ENCODE peak calls at places on chromosomes 2 and 18, in ten cellular contexts. A is right lobe of liver, X is WERI-Rb-1, U is fibroblast of lung, O is ovary, I is stomach, D is AG09309, G is left lung, Z is fibroblast of the aortic adventitia, Y is lower leg skin. W is an unnamed sample.

GRCh38 chr2:74576830-74577229 is 22.3 kb downstream of the DOK1 start:
- DNase-seq in I (no peak), D (peak), G (peak), U (peak), Y (peak), X (no peak), Z (peak), O (no peak), A (no peak), W (no peak)

GRCh38 chr18:77178559-77178958 is 46.0 kb upstream of the MBP start:
- DNase-seq in Y (peak), A (no peak), I (no peak), X (no peak), D (no peak), U (peak), O (no peak), Z (peak), G (peak), W (no peak)

GRCh38 chr2:98726172-98726725 is 4.7 kb downstream of the MGAT4A start:
- DNase-seq in I (no peak), Y (no peak), G (no peak), A (no peak), O (no peak), U (no peak), Z (no peak), D (no peak), X (no peak), W (no peak)

GRCh38 chr2:223465793-223466192 is 136.4 kb downstream of the SCG2 start:
- DNase-seq in U (peak), D (peak), G (peak), A (peak), Y (peak), X (no peak), Z (peak), O (peak), I (peak), W (peak)

GRCh38 chr2:222711315-222711940 is 40.0 kb downstream of the MOGAT1 start:
- DNase-seq in Z (no peak), G (no peak), O (no peak), D (no peak), Y (no peak), A (no peak), X (no peak), U (no peak), I (no peak), W (no peak)

GRCh38 chr2:46696966-46697829 is 217.8 kb downstream of the TMEM247 start:
- DNase-seq in G (no peak), Z (no peak), U (no peak), Y (no peak), D (no peak), I (no peak), X (no peak), A (no peak), O (no peak), W (no peak)

GRCh38 chr18:54958711-54959625 is at the start of gene CCDC68:
- DNase-seq in D (no peak), X (no peak), G (peak), U (peak), Y (no peak), Z (no peak), I (peak), A (peak), O (peak), W (peak)

GRCh38 chr18:13218376-13219011 is at the start of gene LDLRAD4:
- DNase-seq in X (peak), A (peak), Z (no peak), G (no peak), O (peak), U (peak), I (peak), Y (peak), D (no peak), W (peak)

GRCh38 chr2:3637692-3638455 is 20.1 kb upstream of the ALLC start:
- DNase-seq in A (no peak), G (peak), X (no peak), I (peak), D (no peak), Y (no peak), U (no peak), O (no peak), Z (no peak), W (peak)

GRCh38 chr2:118913805-118914645 is 28.0 kb upstream of the MARCO start:
- DNase-seq in U (peak), Y (no peak), D (peak), G (no peak), Z (peak), I (no peak), A (no peak), O (no peak), X (no peak), W (no peak)

GRCh38 chr2:72998724-72999123 is 72.8 kb downstream of the SFXN5 start:
- DNase-seq in Y (no peak), O (no peak), A (no peak), G (no peak), D (no peak), U (no peak), Z (no peak), I (no peak), X (peak), W (no peak)

GRCh38 chr2:151333083-151333482 is 24.3 kb upstream of the TNFAIP6 start:
- DNase-seq in D (no peak), Z (no peak), I (no peak), U (no peak), X (no peak), G (no peak), A (no peak), O (no peak), Y (no peak), W (no peak)

GRCh38 chr2:151338115-151338514 is 19.3 kb upstream of the TNFAIP6 start:
- DNase-seq in X (no peak), D (no peak), U (peak), Y (no peak), A (no peak), Z (no peak), I (no peak), O (no peak), G (no peak), W (no peak)

GRCh38 chr2:151339168-151339567 is 18.2 kb upstream of the TNFAIP6 start:
- DNase-seq in U (no peak), Y (no peak), Z (no peak), X (no peak), A (no peak), I (no peak), D (no peak), O (no peak), G (no peak), W (no peak)

GRCh38 chr2:151334082-151334815 is 23.1 kb upstream of the TNFAIP6 start:
- DNase-seq in Y (peak), D (peak), I (no peak), Z (peak), G (no peak), U (peak), A (no peak), X (no peak), O (no peak), W (no peak)

DNA sequence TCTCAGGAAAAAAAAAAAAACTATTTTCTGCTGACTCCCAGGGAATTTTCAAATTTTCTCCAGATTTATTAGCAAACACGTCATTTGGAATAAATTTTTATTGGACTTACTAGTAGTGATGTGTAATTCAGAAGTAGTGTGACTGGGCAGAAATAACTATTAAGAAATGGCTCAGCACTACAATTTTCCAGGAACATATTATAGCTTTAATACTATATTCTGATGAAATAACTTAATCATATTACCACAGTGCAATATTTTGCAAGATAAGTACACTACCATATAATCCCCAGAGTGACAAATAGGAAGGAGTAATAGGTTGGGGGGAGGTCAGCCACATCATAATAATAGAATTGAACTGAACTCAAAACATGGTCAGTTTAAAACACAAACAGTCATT is 19.7 kb upstream of the TNFAIP6 start:
- DNase-seq in G (no peak), Y (no peak), I (no peak), D (peak), U (no peak), Z (peak), X (no peak), O (no peak), A (no peak), W (no peak)
- H3K4me3 ChIP-seq in G (no peak), Y (no peak), I (no peak), D (no peak), U (no peak), Z (no peak), X (no peak), O (no peak), A (no peak), W (no peak)

DNA sequence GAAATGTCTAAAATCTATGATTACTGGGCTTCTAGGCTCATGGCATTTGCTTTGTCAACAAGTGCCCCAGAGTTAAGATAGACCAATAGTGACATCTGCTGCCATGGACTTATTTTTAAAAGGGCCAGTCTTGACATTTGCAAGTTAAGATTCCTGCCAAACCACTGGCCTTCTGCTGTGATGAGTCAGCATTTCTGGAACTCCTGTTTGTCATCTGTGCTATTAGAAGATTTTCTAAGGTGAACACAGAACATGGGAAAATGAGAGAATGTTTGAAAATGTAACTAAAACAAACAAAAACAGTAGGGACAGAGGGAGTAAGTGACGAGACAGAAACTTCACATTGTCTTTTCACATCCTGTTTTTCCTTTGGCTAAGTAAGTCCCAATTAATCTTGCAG is 93.7 kb upstream of the WDR75 start:
- DNase-seq in O (no peak), U (peak), I (no peak), Z (peak), Y (peak), X (peak), A (no peak), D (peak), G (no peak), W (no peak)
- TF ChIP-seq CTCF in O (no peak), U (peak), I (peak), Z (peak), Y (no peak), X (no peak), A (peak), D (peak), G (no peak), W (no peak)

GRCh38 chr2:172429351-172429968 is 2.1 kb downstream of the ITGA6 start:
- DNase-seq in D (no peak), Y (peak), Z (peak), A (no peak), G (no peak), O (no peak), I (no peak), X (no peak), U (peak), W (no peak)
- H3K4me3 ChIP-seq in D (no peak), Y (peak), Z (peak), A (peak), G (peak), O (peak), I (peak), X (no peak), U (peak), W (peak)

GRCh38 chr2:146697307-146697706 is 1147.5 kb upstream of the ACVR2A start:
- DNase-seq in U (no peak), A (no peak), D (no peak), Z (no peak), O (no peak), Y (no peak), G (no peak), I (no peak), X (no peak), W (no peak)

DNA sequence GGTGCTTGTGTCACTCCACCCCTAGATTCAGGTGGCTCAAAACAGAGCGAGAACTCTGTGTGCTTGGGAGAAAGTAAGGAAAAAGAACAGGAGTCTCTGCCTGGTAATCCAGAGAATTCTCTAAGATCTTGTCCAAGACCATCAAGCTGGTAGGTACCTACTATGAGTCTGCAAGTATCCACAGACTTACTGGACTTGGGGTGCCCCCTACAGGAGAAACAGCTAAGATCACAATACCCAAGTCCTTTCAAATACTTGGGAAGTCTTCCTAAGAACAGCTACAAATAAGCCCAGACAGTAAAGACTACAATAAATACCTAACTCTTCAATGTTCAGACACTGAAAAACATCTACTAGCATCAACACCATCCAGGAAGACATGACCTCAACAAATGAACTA is 1143.6 kb upstream of the ACVR2A start:
- DNase-seq in Y (no peak), I (no peak), A (no peak), D (no peak), Z (no peak), G (no peak), O (no peak), U (no peak), X (peak), W (no peak)
- TF ChIP-seq CTCF in Y (no peak), I (no peak), A (no peak), D (no peak), Z (no peak), G (no peak), O (no peak), U (no peak), X (no peak), W (no peak)

W was measured in pancreas.